ENCODE peak calls at places on chromosomes 6 and 20, in ten cellular contexts. One of them, this sample, is unnamed.

GRCh38 chr6:32669240-32669639 is 2.8 kb upstream of the HLA-DQB1 start:
- DNase-seq in tibial nerve: no peak
- DNase-seq in IMR-90: no peak
- DNase-seq in adrenal gland: no peak
- DNase-seq in heart left ventricle: no peak
- DNase-seq in uterus: no peak
- DNase-seq in A549: no peak
- DNase-seq in stomach: no peak
- DNase-seq in esophagus muscularis mucosa: no peak
- DNase-seq in body of pancreas: no peak
- DNase-seq in this sample: no peak

GRCh38 chr6:124536792-124537191 is 425.4 kb upstream of the RNF217 start:
- DNase-seq in A549: peak; percentile 5
- DNase-seq in uterus: no peak
- DNase-seq in esophagus muscularis mucosa: no peak
- DNase-seq in stomach: no peak
- DNase-seq in IMR-90: no peak
- DNase-seq in heart left ventricle: no peak
- DNase-seq in adrenal gland: no peak
- DNase-seq in tibial nerve: no peak
- DNase-seq in body of pancreas: no peak
- DNase-seq in this sample: no peak

GRCh38 chr20:36541227-36542018 is at the start of gene MYL9:
- DNase-seq in adrenal gland: peak; percentile 92
- DNase-seq in body of pancreas: peak; percentile 81
- DNase-seq in A549: no peak
- DNase-seq in tibial nerve: peak; percentile 91
- DNase-seq in stomach: peak; percentile 85
- DNase-seq in IMR-90: peak; percentile 62
- DNase-seq in heart left ventricle: peak; percentile 95
- DNase-seq in uterus: peak; percentile 94
- DNase-seq in esophagus muscularis mucosa: peak; percentile 96
- DNase-seq in this sample: peak; percentile 96

GRCh38 chr6:14441371-14441781 is 323.8 kb downstream of the CD83 start:
- DNase-seq in esophagus muscularis mucosa: no peak
- DNase-seq in IMR-90: peak; percentile 19
- DNase-seq in heart left ventricle: no peak
- DNase-seq in uterus: peak; percentile 22
- DNase-seq in tibial nerve: no peak
- DNase-seq in stomach: no peak
- DNase-seq in adrenal gland: no peak
- DNase-seq in A549: no peak
- DNase-seq in body of pancreas: no peak
- DNase-seq in this sample: no peak

GRCh38 chr20:50850721-50851286 is 55.9 kb downstream of the BCAS4 start:
- DNase-seq in A549: no peak
- DNase-seq in body of pancreas: peak; percentile 48
- DNase-seq in esophagus muscularis mucosa: no peak
- DNase-seq in stomach: no peak
- DNase-seq in IMR-90: no peak
- DNase-seq in uterus: no peak
- DNase-seq in heart left ventricle: no peak
- DNase-seq in tibial nerve: no peak
- DNase-seq in adrenal gland: peak; percentile 59
- DNase-seq in this sample: no peak

GRCh38 chr20:1185781-1186334 is 1.1 kb upstream of the TMEM74B start:
- DNase-seq in adrenal gland: peak; percentile 51
- DNase-seq in uterus: no peak
- DNase-seq in IMR-90: peak; percentile 26
- DNase-seq in tibial nerve: no peak
- DNase-seq in body of pancreas: peak; percentile 40
- DNase-seq in heart left ventricle: no peak
- DNase-seq in stomach: peak; percentile 49
- DNase-seq in esophagus muscularis mucosa: no peak
- DNase-seq in A549: peak; percentile 78
- DNase-seq in this sample: no peak

GRCh38 chr20:56322661-56323060 is 36.1 kb upstream of the FAM210B start:
- DNase-seq in heart left ventricle: no peak
- DNase-seq in A549: no peak
- DNase-seq in uterus: no peak
- DNase-seq in stomach: no peak
- DNase-seq in IMR-90: no peak
- DNase-seq in tibial nerve: no peak
- DNase-seq in adrenal gland: no peak
- DNase-seq in body of pancreas: no peak
- DNase-seq in esophagus muscularis mucosa: no peak
- DNase-seq in this sample: no peak

GRCh38 chr6:166687538-166688259 is 60.6 kb upstream of the RPS6KA2 start:
- DNase-seq in esophagus muscularis mucosa: no peak
- DNase-seq in IMR-90: no peak
- DNase-seq in tibial nerve: no peak
- DNase-seq in stomach: no peak
- DNase-seq in A549: no peak
- DNase-seq in uterus: no peak
- DNase-seq in adrenal gland: no peak
- DNase-seq in body of pancreas: no peak
- DNase-seq in heart left ventricle: no peak
- DNase-seq in this sample: no peak

GRCh38 chr20:53739799-53740785 is 146.5 kb upstream of the ZNF217 start:
- DNase-seq in body of pancreas: no peak
- DNase-seq in A549: no peak
- DNase-seq in adrenal gland: no peak
- DNase-seq in heart left ventricle: no peak
- DNase-seq in IMR-90: peak; percentile 44
- DNase-seq in esophagus muscularis mucosa: no peak
- DNase-seq in tibial nerve: no peak
- DNase-seq in uterus: no peak
- DNase-seq in stomach: no peak
- DNase-seq in this sample: no peak

DNA sequence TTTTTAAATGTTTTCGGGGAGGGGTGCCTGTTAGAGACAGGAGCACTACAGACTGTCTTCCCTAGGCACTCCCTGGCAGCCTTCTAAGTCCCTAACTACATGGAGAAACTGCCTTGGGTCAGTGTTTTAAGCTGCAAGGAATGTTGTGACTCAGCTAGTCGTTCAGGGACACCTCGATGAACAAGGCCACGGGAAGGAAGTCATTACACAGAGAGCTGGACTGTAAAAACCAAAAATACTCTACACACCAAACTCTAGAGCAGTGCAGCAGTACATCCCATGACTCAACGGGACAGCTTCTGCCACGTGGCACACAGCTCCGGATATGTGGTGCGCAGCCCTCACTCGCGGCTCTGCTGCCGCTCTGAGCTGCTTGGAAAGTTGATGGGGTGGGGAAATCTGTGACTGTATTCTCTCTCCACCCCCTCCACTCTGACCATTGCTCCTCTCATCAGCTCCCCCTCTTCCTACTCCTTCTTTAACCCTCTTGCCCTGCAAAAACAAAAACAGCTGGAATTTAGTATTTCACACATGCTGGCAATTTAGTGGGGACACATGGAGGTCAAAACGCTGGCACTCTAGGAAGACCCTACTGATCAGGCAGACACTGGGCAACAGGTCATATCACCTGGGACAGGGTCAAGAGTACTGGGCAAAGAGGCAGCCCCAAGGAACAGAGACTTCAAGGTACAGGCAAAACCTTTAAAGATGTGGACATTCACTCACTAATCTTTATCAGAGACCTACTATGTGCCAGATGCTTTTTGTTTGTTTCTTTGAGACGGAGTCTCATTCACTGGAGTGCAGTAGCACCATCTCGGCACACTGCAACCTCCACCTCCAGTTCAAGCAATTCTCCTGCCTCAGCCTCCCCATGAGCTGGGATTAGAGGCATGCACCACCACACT is 10.9 kb upstream of the LPIN3 start:
- DNase-seq in esophagus muscularis mucosa: no peak
- DNase-seq in tibial nerve: peak; percentile 73
- DNase-seq in adrenal gland: peak; percentile 88
- DNase-seq in IMR-90: peak; percentile 99
- DNase-seq in stomach: peak; percentile 42
- DNase-seq in body of pancreas: peak; percentile 55
- DNase-seq in uterus: peak; percentile 76
- DNase-seq in heart left ventricle: peak; percentile 83
- DNase-seq in A549: peak; percentile 65
- DNase-seq in this sample: peak; percentile 94
- TF ChIP-seq POLR2A in esophagus muscularis mucosa: no peak
- TF ChIP-seq POLR2A in tibial nerve: no peak
- TF ChIP-seq POLR2A in adrenal gland: peak; percentile 83
- TF ChIP-seq POLR2A in IMR-90: peak; percentile 72
- TF ChIP-seq POLR2A in stomach: no peak
- TF ChIP-seq POLR2A in body of pancreas: peak; percentile 18
- TF ChIP-seq POLR2A in uterus: peak; percentile 56
- TF ChIP-seq POLR2A in heart left ventricle: no peak
- TF ChIP-seq POLR2A in A549: no peak
- TF ChIP-seq POLR2A in this sample: no peak

GRCh38 chr6:162485464-162485863 is 242.1 kb downstream of the PRKN start:
- DNase-seq in stomach: no peak
- DNase-seq in uterus: no peak
- DNase-seq in IMR-90: no peak
- DNase-seq in body of pancreas: no peak
- DNase-seq in tibial nerve: no peak
- DNase-seq in adrenal gland: no peak
- DNase-seq in A549: no peak
- DNase-seq in esophagus muscularis mucosa: no peak
- DNase-seq in heart left ventricle: no peak
- DNase-seq in this sample: no peak
- H3K4me3 ChIP-seq in stomach: peak overlapping the region; percentile 27
- H3K4me3 ChIP-seq in uterus: peak overlapping the region; percentile 27
- H3K4me3 ChIP-seq in IMR-90: no peak overlapping the region
- H3K4me3 ChIP-seq in body of pancreas: no peak overlapping the region
- H3K4me3 ChIP-seq in tibial nerve: no peak overlapping the region
- H3K4me3 ChIP-seq in adrenal gland: no peak overlapping the region
- H3K4me3 ChIP-seq in A549: no peak overlapping the region
- H3K4me3 ChIP-seq in esophagus muscularis mucosa: peak overlapping the region; percentile 36
- H3K4me3 ChIP-seq in heart left ventricle: peak overlapping the region; percentile 51
- H3K4me3 ChIP-seq in this sample: no peak overlapping the region

GRCh38 chr20:34220581-34220980 is 20.6 kb upstream of the ASIP start:
- DNase-seq in adrenal gland: no peak
- DNase-seq in stomach: no peak
- DNase-seq in esophagus muscularis mucosa: peak; percentile 8
- DNase-seq in A549: no peak
- DNase-seq in uterus: no peak
- DNase-seq in tibial nerve: no peak
- DNase-seq in heart left ventricle: no peak
- DNase-seq in IMR-90: peak; percentile 28
- DNase-seq in body of pancreas: no peak
- DNase-seq in this sample: no peak

GRCh38 chr20:34211591-34211990 is 29.6 kb upstream of the ASIP start:
- DNase-seq in IMR-90: no peak
- DNase-seq in adrenal gland: no peak
- DNase-seq in tibial nerve: no peak
- DNase-seq in heart left ventricle: no peak
- DNase-seq in A549: no peak
- DNase-seq in esophagus muscularis mucosa: no peak
- DNase-seq in body of pancreas: no peak
- DNase-seq in stomach: no peak
- DNase-seq in uterus: no peak
- DNase-seq in this sample: no peak

GRCh38 chr20:34213213-34213612 is 28.0 kb upstream of the ASIP start:
- DNase-seq in adrenal gland: no peak
- DNase-seq in tibial nerve: no peak
- DNase-seq in IMR-90: no peak
- DNase-seq in uterus: no peak
- DNase-seq in heart left ventricle: no peak
- DNase-seq in body of pancreas: no peak
- DNase-seq in stomach: no peak
- DNase-seq in A549: no peak
- DNase-seq in esophagus muscularis mucosa: peak; percentile 70
- DNase-seq in this sample: no peak

GRCh38 chr20:34216382-34216742 is 24.9 kb upstream of the ASIP start:
- DNase-seq in IMR-90: no peak
- DNase-seq in body of pancreas: no peak
- DNase-seq in heart left ventricle: no peak
- DNase-seq in A549: no peak
- DNase-seq in tibial nerve: no peak
- DNase-seq in adrenal gland: no peak
- DNase-seq in esophagus muscularis mucosa: no peak
- DNase-seq in uterus: no peak
- DNase-seq in stomach: no peak
- DNase-seq in this sample: no peak

DNA sequence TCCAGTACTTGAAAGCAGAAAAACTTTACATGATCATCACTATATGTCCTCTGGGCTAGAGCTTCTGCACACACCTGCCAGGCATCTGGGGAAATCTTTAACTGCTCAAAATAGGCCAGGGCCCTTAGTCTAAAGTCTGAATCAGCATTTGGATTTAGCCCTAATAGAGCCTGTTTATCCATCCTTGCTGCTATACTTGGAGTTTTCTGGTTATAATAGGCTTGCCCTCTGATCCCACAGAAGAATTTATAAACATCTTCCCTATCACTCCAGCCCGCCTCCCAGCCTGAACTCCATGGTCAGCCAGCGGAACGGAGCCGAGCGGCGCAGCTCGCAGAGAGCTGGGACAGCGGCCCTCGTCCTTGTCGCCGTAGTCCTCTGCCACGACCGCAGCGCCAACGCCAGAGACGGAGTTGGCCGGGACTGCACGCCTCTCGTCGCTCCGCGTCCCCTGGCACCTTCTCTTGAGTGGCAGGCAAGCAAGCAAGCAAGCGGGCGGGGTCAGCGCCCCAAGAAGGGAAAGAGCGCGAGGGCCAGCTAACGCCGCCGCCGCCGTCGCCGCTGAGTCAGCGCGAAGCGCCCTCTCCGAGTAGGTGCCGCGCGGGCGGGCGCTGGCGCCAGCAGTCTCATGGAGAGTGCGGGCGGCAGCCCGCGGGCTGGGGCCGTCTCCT is 25.4 kb upstream of the ASIP start:
- DNase-seq in esophagus muscularis mucosa: peak; percentile 92
- DNase-seq in body of pancreas: peak; percentile 90
- DNase-seq in adrenal gland: peak; percentile 84
- DNase-seq in IMR-90: peak; percentile 67
- DNase-seq in A549: peak; percentile 77
- DNase-seq in stomach: peak; percentile 88
- DNase-seq in heart left ventricle: peak; percentile 91
- DNase-seq in uterus: peak; percentile 58
- DNase-seq in tibial nerve: peak; percentile 34
- DNase-seq in this sample: peak; percentile 51
- TF ChIP-seq CTCF in esophagus muscularis mucosa: no peak
- TF ChIP-seq CTCF in body of pancreas: peak; percentile 23
- TF ChIP-seq CTCF in adrenal gland: peak; percentile 34
- TF ChIP-seq CTCF in IMR-90: no peak
- TF ChIP-seq CTCF in A549: no peak
- TF ChIP-seq CTCF in stomach: no peak
- TF ChIP-seq CTCF in heart left ventricle: peak; percentile 20
- TF ChIP-seq CTCF in uterus: no peak
- TF ChIP-seq CTCF in tibial nerve: no peak
- TF ChIP-seq CTCF in this sample: no peak

DNA sequence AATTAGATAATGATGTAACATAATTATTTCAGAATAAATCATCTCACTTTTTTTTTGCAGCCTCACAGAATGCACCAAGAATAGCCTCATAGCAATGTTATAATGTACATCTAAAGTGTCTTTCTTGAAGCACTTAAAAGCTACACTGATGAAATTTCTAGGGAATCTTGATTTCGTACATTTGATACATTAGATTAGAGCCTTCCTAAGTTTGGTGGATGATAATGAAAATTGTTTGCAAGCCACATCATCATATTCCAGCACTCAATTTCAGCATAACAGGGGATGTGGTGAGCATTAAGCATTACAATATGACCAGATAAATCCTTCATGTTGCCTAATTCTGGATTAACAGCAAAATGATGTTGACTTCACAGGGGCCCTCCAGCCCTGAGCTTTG is 9.7 kb upstream of the METTL24 start:
- DNase-seq in stomach: no peak
- DNase-seq in uterus: no peak
- DNase-seq in esophagus muscularis mucosa: no peak
- DNase-seq in tibial nerve: no peak
- DNase-seq in heart left ventricle: no peak
- DNase-seq in A549: no peak
- DNase-seq in IMR-90: no peak
- DNase-seq in adrenal gland: no peak
- DNase-seq in body of pancreas: no peak
- DNase-seq in this sample: no peak
- TF ChIP-seq POLR2A in stomach: no peak
- TF ChIP-seq POLR2A in uterus: no peak
- TF ChIP-seq POLR2A in esophagus muscularis mucosa: no peak
- TF ChIP-seq POLR2A in tibial nerve: no peak
- TF ChIP-seq POLR2A in heart left ventricle: no peak
- TF ChIP-seq POLR2A in A549: no peak
- TF ChIP-seq POLR2A in IMR-90: no peak
- TF ChIP-seq POLR2A in adrenal gland: no peak
- TF ChIP-seq POLR2A in body of pancreas: no peak
- TF ChIP-seq POLR2A in this sample: no peak